ENCODE peak calls at places on chromosome 3, in seven cellular contexts. W is GM12892, S is K562, O is GM12891, A is SK-N-SH, D is H1, F is GM12878. I is an unnamed sample.
A peak's percentile ranks its signal among the peaks of the same experiment; 100 is the strongest.

GRCh38 chr3:140386357-140387100 is 291.3 kb upstream of the TRIM42 start:
- DNase-seq in A (no peak), W (no peak), S (peak; percentile 25), F (no peak), O (no peak), D (no peak), I (peak; percentile 23)

GRCh38 chr3:187743195-187744141 is 1.8 kb downstream of the BCL6 start:
- DNase-seq in A (no peak), S (peak; percentile 73), O (no peak), F (no peak), D (peak; percentile 54), W (no peak), I (no peak)

GRCh38 chr3:4497884-4498283 is 4.7 kb downstream of the ITPR1 start:
- DNase-seq in W (no peak), A (no peak), F (no peak), O (no peak), S (no peak), D (no peak), I (no peak)

GRCh38 chr3:56205406-56205805 is 262.9 kb downstream of the ERC2 start:
- DNase-seq in W (no peak), S (no peak), A (no peak), O (no peak), D (no peak), F (no peak), I (no peak)

GRCh38 chr3:184459355-184459754 is 79.5 kb downstream of the CHRD start:
- DNase-seq in F (no peak), A (no peak), D (no peak), W (no peak), S (no peak), O (no peak), I (no peak)

GRCh38 chr3:52533623-52534280 is at the start of gene NT5DC2:
- DNase-seq in D (peak; percentile 85), F (no peak), W (peak; percentile 91), A (peak; percentile 98), S (peak; percentile 79), O (peak; percentile 93), I (peak; percentile 46)

GRCh38 chr3:197350446-197350845 is 52.0 kb upstream of the DLG1 start:
- DNase-seq in S (no peak), A (no peak), O (no peak), F (no peak), W (no peak), D (no peak), I (no peak)

GRCh38 chr3:106025151-106025722 is 156.4 kb upstream of the CBLB start:
- DNase-seq in S (no peak), W (no peak), F (no peak), O (no peak), D (no peak), A (peak; percentile 4), I (no peak)

GRCh38 chr3:132006605-132007204 is 28.1 kb downstream of the CPNE4 start:
- DNase-seq in S (peak; percentile 23), O (no peak), F (no peak), W (no peak), D (peak; percentile 66), A (no peak), I (peak; percentile 25)

DNA sequence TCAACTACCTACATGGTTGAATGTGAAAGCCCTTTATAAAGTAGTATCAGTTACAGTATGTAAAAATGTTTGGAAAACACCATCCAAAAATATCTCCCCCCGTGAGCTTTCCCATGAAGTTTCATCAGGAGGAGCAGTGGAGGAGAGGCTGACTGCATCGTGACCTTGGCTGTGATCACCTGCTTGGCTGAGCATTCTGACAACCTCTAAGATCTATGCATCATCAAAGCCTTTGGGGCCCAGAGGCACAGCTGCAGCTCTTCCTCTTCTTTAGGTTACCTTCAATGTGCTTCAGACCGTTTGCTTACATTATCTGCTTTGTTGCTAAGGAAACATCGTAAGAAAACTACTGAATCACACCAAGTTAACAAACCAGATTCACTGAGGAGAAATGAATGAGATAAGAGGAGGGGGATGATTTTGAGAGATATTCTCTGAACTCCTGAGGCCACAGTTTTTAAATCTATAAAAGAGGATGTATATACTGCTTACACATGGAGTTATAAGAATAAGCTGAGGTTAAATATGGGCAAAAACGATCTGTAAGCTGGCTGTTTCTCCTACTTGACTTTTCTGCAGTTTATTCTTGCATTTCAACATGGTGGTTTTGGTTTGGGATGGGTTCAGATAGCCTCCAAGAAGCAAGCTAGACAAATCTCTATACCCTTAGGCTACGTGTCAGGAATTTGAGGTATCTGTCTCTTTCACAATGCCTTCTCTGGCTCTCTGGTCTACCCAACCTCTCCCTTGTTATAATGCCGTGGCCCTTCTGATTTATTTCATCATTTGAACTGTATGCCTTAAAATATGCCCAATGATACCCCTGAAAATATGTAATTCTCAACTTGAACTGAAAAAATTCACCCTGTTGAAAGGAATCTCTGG is 4.0 kb downstream of the GCSAM start:
- DNase-seq in S (no peak), F (no peak), A (no peak), D (no peak), O (no peak), W (no peak), I (no peak)
- TF ChIP-seq TAF1 in S (no peak), F (peak; percentile 22), A (no peak), D (no peak), O (peak; percentile 32), W (no peak), I (no peak)

DNA sequence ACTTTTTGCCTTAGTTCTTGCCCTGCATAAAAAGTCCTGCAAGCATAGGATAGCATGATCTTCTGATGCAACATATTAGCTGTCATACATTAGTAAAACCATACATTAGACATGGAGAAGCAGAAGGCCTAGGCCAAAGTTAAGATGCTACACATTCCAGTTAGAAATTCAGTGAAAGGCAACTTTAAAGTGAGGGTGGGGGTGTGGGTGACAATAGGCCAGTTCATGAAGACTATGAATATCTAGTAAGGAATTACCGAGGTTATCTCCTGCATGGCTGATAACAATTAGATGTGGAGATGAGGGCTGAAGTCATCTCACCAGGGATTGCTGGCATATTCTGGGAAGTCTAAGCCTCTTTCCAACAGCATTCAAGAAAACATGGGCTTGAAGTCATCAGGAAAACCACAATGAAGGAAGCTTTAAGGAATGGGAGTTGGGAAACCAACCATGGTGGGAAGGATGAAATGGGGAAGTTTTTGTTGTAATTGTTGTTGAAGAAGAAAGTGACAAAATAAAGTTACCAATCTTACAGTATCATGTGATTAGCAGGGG is 410.0 kb downstream of the FOXP1 start:
- DNase-seq in S (no peak), F (no peak), A (no peak), D (no peak), W (no peak), O (no peak), I (no peak)
- TF ChIP-seq TAF1 in S (no peak), F (no peak), A (no peak), D (no peak), W (no peak), O (no peak), I (no peak)

DNA sequence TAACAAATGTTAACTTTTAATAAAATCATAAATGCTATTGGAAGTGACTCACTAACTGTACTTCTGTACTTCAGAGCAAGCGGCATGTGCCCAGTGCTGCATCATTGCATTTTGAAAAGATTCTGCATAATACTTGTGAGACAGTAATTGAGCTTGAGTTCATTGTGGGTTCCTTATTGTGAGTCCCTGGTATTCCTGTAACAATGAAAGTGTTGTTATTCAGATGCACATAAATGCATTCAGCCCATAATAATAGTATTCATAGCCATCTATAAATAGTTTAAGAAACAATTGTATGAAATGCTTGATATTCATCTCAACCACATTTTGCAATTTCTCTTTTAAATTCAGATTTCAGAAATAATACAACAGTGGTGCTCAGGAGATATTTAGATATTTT is 976.4 kb downstream of the CADM2 start:
- DNase-seq in W (no peak), O (no peak), D (no peak), S (no peak), F (no peak), A (no peak), I (no peak)
- TF ChIP-seq TAF1 in W (no peak), O (no peak), D (no peak), S (no peak), F (no peak), A (no peak), I (no peak)

GRCh38 chr3:13189639-13190375 is 116.6 kb upstream of the IQSEC1 start:
- DNase-seq in S (peak; percentile 26), O (no peak), W (no peak), F (no peak), A (no peak), D (no peak), I (peak; percentile 90)
- TF ChIP-seq TAF1 in S (no peak), O (no peak), W (no peak), F (no peak), A (no peak), D (no peak), I (no peak)

I was measured in HepG2.